ENCODE peak calls at places on chromosomes 13 and 19, in ten cellular contexts. C, V, U, A, P, Q, K, Y, O and B are unnamed samples.

GRCh38 chr13:46516624-46517318 is 36.2 kb upstream of the LRCH1 start:
- DNase-seq in C (no peak), V (no peak), U (no peak), A (no peak), P (no peak), Q (no peak), K (no peak), Y (no peak), O (no peak), B (no peak)

GRCh38 chr13:99080131-99080530 is 102.3 kb upstream of the DOCK9 start:
- DNase-seq in C (no peak), V (no peak), U (no peak), A (no peak), P (no peak), Q (no peak), K (no peak), Y (no peak), O (no peak), B (no peak)

GRCh38 chr13:112793545-112794445 is 104.0 kb downstream of the ATP11A start:
- DNase-seq in C (no peak), V (no peak), U (no peak), A (no peak), P (no peak), Q (no peak), K (peak), Y (no peak), O (no peak), B (no peak)

GRCh38 chr13:110108348-110109139 is 198.4 kb downstream of the COL4A1 start:
- DNase-seq in C (no peak), V (peak), U (peak), A (peak), P (peak), Q (no peak), K (peak), Y (no peak), O (no peak), B (no peak)

GRCh38 chr19:11418166-11418517 is 972 bp downstream of the RGL3 start:
- DNase-seq in C (no peak), V (no peak), U (no peak), A (no peak), P (no peak), Q (no peak), K (no peak), Y (no peak), O (no peak), B (no peak)

GRCh38 chr19:572891-573825 is 762 bp downstream of the BSG start:
- DNase-seq in C (no peak), V (peak), U (peak), A (no peak), P (peak), Q (no peak), K (peak), Y (peak), O (no peak), B (no peak)

GRCh38 chr13:107562222-107562621 is 653.1 kb downstream of the LIG4 start:
- DNase-seq in C (no peak), V (no peak), U (no peak), A (no peak), P (no peak), Q (no peak), K (no peak), Y (no peak), O (no peak), B (no peak)

GRCh38 chr19:23440207-23440606 is 44.9 kb upstream of the ZNF91 start:
- DNase-seq in C (no peak), V (no peak), U (no peak), A (no peak), P (no peak), Q (no peak), K (no peak), Y (no peak), O (no peak), B (no peak)

GRCh38 chr13:72570019-72570418 is 157.4 kb downstream of the MZT1 start:
- DNase-seq in C (no peak), V (no peak), U (no peak), A (no peak), P (peak), Q (no peak), K (no peak), Y (no peak), O (no peak), B (no peak)

GRCh38 chr13:42239644-42240043 is 32.3 kb upstream of the AKAP11 start:
- DNase-seq in C (no peak), V (peak), U (peak), A (no peak), P (no peak), Q (no peak), K (no peak), Y (no peak), O (no peak), B (no peak)

GRCh38 chr13:33069365-33069764 is 53.1 kb downstream of the KL start:
- DNase-seq in C (no peak), V (peak), U (no peak), A (no peak), P (peak), Q (no peak), K (no peak), Y (no peak), O (no peak), B (peak)

GRCh38 chr19:42246143-42246868 is 3.9 kb upstream of the GSK3A start:
- DNase-seq in C (no peak), V (peak), U (peak), A (no peak), P (peak), Q (no peak), K (peak), Y (peak), O (no peak), B (no peak)

GRCh38 chr19:3095375-3096191 is 1.4 kb downstream of the GNA11 start:
- DNase-seq in C (peak), V (peak), U (peak), A (no peak), P (no peak), Q (peak), K (peak), Y (peak), O (peak), B (peak)

GRCh38 chr13:97212540-97213146 is 9.5 kb upstream of the MBNL2 start:
- DNase-seq in C (no peak), V (peak), U (no peak), A (no peak), P (peak), Q (no peak), K (no peak), Y (no peak), O (no peak), B (no peak)

GRCh38 chr13:102825921-102826706 is 19.7 kb upstream of the ERCC5 start:
- DNase-seq in C (no peak), V (peak), U (peak), A (no peak), P (peak), Q (no peak), K (no peak), Y (no peak), O (no peak), B (no peak)

GRCh38 chr19:39416152-39416551 is 3.7 kb downstream of the PLEKHG2 start:
- DNase-seq in C (no peak), V (no peak), U (no peak), A (no peak), P (no peak), Q (no peak), K (no peak), Y (no peak), O (no peak), B (no peak)

GRCh38 chr13:23723463-23723862 is 153.3 kb downstream of the TNFRSF19 start:
- DNase-seq in C (no peak), V (no peak), U (no peak), A (no peak), P (peak), Q (no peak), K (no peak), Y (no peak), O (no peak), B (no peak)

GRCh38 chr13:106182404-106182803 is 353.1 kb downstream of the EFNB2 start:
- DNase-seq in C (no peak), V (peak), U (peak), A (no peak), P (peak), Q (no peak), K (no peak), Y (no peak), O (no peak), B (no peak)

GRCh38 chr13:95541911-95542484 is 10.5 kb upstream of the CLDN10 start:
- DNase-seq in C (no peak), V (no peak), U (no peak), A (no peak), P (no peak), Q (no peak), K (no peak), Y (no peak), O (no peak), B (no peak)

GRCh38 chr13:87274209-87274819 is 396.9 kb upstream of the SLITRK5 start:
- DNase-seq in C (no peak), V (peak), U (peak), A (no peak), P (peak), Q (no peak), K (no peak), Y (no peak), O (no peak), B (peak)

GRCh38 chr13:114311908-114312307 is 2.4 kb upstream of the CHAMP1 start:
- DNase-seq in C (no peak), V (no peak), U (no peak), A (no peak), P (no peak), Q (no peak), K (no peak), Y (no peak), O (no peak), B (no peak)

GRCh38 chr13:75771818-75772217 is 135.7 kb downstream of the LMO7 start:
- DNase-seq in C (no peak), V (peak), U (peak), A (no peak), P (peak), Q (no peak), K (no peak), Y (no peak), O (no peak), B (no peak)

GRCh38 chr13:109756778-109757177 is 29.6 kb downstream of the IRS2 start:
- DNase-seq in C (no peak), V (no peak), U (no peak), A (no peak), P (no peak), Q (no peak), K (no peak), Y (no peak), O (no peak), B (no peak)

GRCh38 chr13:48826039-48826438 is 149.7 kb upstream of the FNDC3A start:
- DNase-seq in C (no peak), V (no peak), U (no peak), A (no peak), P (no peak), Q (no peak), K (no peak), Y (no peak), O (no peak), B (no peak)

GRCh38 chr13:46176756-46177155 is 5.2 kb downstream of the LCP1 start:
- DNase-seq in C (no peak), V (no peak), U (no peak), A (no peak), P (no peak), Q (no peak), K (no peak), Y (no peak), O (no peak), B (no peak)

GRCh38 chr19:15124572-15125231 is 17.5 kb downstream of the SYDE1 start:
- DNase-seq in C (no peak), V (peak), U (no peak), A (no peak), P (no peak), Q (no peak), K (peak), Y (no peak), O (peak), B (no peak)

GRCh38 chr19:17946965-17947784 is 14.4 kb downstream of the CCDC124 start:
- DNase-seq in C (peak), V (no peak), U (no peak), A (no peak), P (no peak), Q (peak), K (no peak), Y (peak), O (no peak), B (peak)

GRCh38 chr19:50486823-50487515 is 10.3 kb upstream of the GARIN5A start:
- DNase-seq in C (no peak), V (peak), U (peak), A (no peak), P (peak), Q (no peak), K (peak), Y (peak), O (peak), B (no peak)

GRCh38 chr19:57941593-57941992 is 5.9 kb downstream of the ZNF256 start:
- DNase-seq in C (no peak), V (no peak), U (no peak), A (no peak), P (no peak), Q (no peak), K (no peak), Y (no peak), O (no peak), B (no peak)

GRCh38 chr19:38134538-38135149 is 89.4 kb downstream of the DPF1 start:
- DNase-seq in C (no peak), V (peak), U (peak), A (no peak), P (peak), Q (no peak), K (no peak), Y (no peak), O (no peak), B (peak)

GRCh38 chr13:37618554-37618953 is 20.0 kb upstream of the POSTN start:
- DNase-seq in C (no peak), V (peak), U (no peak), A (no peak), P (peak), Q (no peak), K (no peak), Y (no peak), O (no peak), B (no peak)

GRCh38 chr19:55962186-55962585 is 14.6 kb downstream of the NLRP8 start:
- DNase-seq in C (no peak), V (no peak), U (peak), A (no peak), P (no peak), Q (no peak), K (no peak), Y (no peak), O (no peak), B (no peak)

GRCh38 chr13:92355213-92355612 is 871.4 kb upstream of the GPC6 start:
- DNase-seq in C (no peak), V (peak), U (no peak), A (no peak), P (peak), Q (no peak), K (no peak), Y (no peak), O (no peak), B (no peak)

GRCh38 chr13:31870511-31870910 is 131.2 kb downstream of the RXFP2 start:
- DNase-seq in C (no peak), V (no peak), U (peak), A (no peak), P (no peak), Q (no peak), K (no peak), Y (no peak), O (no peak), B (no peak)

GRCh38 chr13:104321756-104322155 is 1255.5 kb upstream of the SLC10A2 start:
- DNase-seq in C (no peak), V (no peak), U (no peak), A (no peak), P (no peak), Q (no peak), K (no peak), Y (no peak), O (no peak), B (no peak)

GRCh38 chr13:111031531-111031961 is 83.6 kb upstream of the ARHGEF7 start:
- DNase-seq in C (no peak), V (no peak), U (peak), A (no peak), P (peak), Q (no peak), K (no peak), Y (no peak), O (no peak), B (no peak)